ENCODE peak calls at places on chromosomes 16 and 17, in seven cellular contexts. One of them, this sample, is unnamed.

GRCh38 chr17:78672880-78673371 is 95.7 kb upstream of the DNAH17 start:
- DNase-seq in left lung: no peak
- DNase-seq in CD8-positive, alpha-beta memory T cell: no peak
- DNase-seq in A549: no peak
- DNase-seq in HCT116: no peak
- DNase-seq in cardiac muscle cell: no peak
- DNase-seq in body of pancreas: no peak
- DNase-seq in this sample: no peak

GRCh38 chr16:58332997-58333700 is 38.3 kb upstream of the PRSS54 start:
- DNase-seq in A549: no peak
- DNase-seq in body of pancreas: no peak
- DNase-seq in HCT116: no peak
- DNase-seq in CD8-positive, alpha-beta memory T cell: no peak
- DNase-seq in cardiac muscle cell: peak; percentile 51
- DNase-seq in left lung: no peak
- DNase-seq in this sample: no peak

GRCh38 chr17:46876353-46876887 is 25.0 kb downstream of the WNT9B start:
- DNase-seq in body of pancreas: peak; percentile 95
- DNase-seq in CD8-positive, alpha-beta memory T cell: no peak
- DNase-seq in A549: no peak
- DNase-seq in HCT116: peak; percentile 61
- DNase-seq in cardiac muscle cell: no peak
- DNase-seq in left lung: no peak
- DNase-seq in this sample: no peak

GRCh38 chr17:63785556-63785955 is 11.6 kb downstream of the DDX42 start:
- DNase-seq in left lung: no peak
- DNase-seq in cardiac muscle cell: no peak
- DNase-seq in HCT116: no peak
- DNase-seq in A549: no peak
- DNase-seq in body of pancreas: no peak
- DNase-seq in CD8-positive, alpha-beta memory T cell: no peak
- DNase-seq in this sample: no peak

GRCh38 chr17:18246880-18247612 is 11.5 kb downstream of the FLII start:
- DNase-seq in cardiac muscle cell: peak; percentile 66
- DNase-seq in A549: peak; percentile 86
- DNase-seq in CD8-positive, alpha-beta memory T cell: no peak
- DNase-seq in left lung: no peak
- DNase-seq in body of pancreas: peak; percentile 82
- DNase-seq in HCT116: no peak
- DNase-seq in this sample: no peak

GRCh38 chr16:77207029-77207428 is 7.8 kb downstream of the SYCE1L start:
- DNase-seq in left lung: no peak
- DNase-seq in cardiac muscle cell: peak; percentile 44
- DNase-seq in body of pancreas: no peak
- DNase-seq in HCT116: no peak
- DNase-seq in A549: no peak
- DNase-seq in CD8-positive, alpha-beta memory T cell: no peak
- DNase-seq in this sample: no peak

GRCh38 chr16:28108590-28109247 is 45.2 kb upstream of the GSG1L start:
- DNase-seq in CD8-positive, alpha-beta memory T cell: no peak
- DNase-seq in body of pancreas: no peak
- DNase-seq in HCT116: no peak
- DNase-seq in left lung: peak; percentile 43
- DNase-seq in cardiac muscle cell: no peak
- DNase-seq in A549: no peak
- DNase-seq in this sample: no peak

GRCh38 chr17:16027708-16028584 is 28.3 kb downstream of the TTC19 start:
- DNase-seq in A549: peak; percentile 95
- DNase-seq in cardiac muscle cell: no peak
- DNase-seq in HCT116: peak; percentile 85
- DNase-seq in CD8-positive, alpha-beta memory T cell: no peak
- DNase-seq in left lung: no peak
- DNase-seq in body of pancreas: peak; percentile 32
- DNase-seq in this sample: peak; percentile 41

GRCh38 chr17:4598776-4599504 is 14.6 kb downstream of the SMTNL2 start:
- DNase-seq in CD8-positive, alpha-beta memory T cell: no peak
- DNase-seq in A549: no peak
- DNase-seq in body of pancreas: no peak
- DNase-seq in cardiac muscle cell: peak; percentile 41
- DNase-seq in HCT116: no peak
- DNase-seq in left lung: peak; percentile 60
- DNase-seq in this sample: no peak

GRCh38 chr16:13234999-13235398 is 333.6 kb downstream of the SHISA9 start:
- DNase-seq in left lung: no peak
- DNase-seq in A549: no peak
- DNase-seq in CD8-positive, alpha-beta memory T cell: no peak
- DNase-seq in HCT116: no peak
- DNase-seq in body of pancreas: no peak
- DNase-seq in cardiac muscle cell: no peak
- DNase-seq in this sample: no peak

GRCh38 chr17:50961282-50962220 is 95.4 kb upstream of the TOB1 start:
- DNase-seq in cardiac muscle cell: no peak
- DNase-seq in left lung: no peak
- DNase-seq in HCT116: no peak
- DNase-seq in A549: no peak
- DNase-seq in CD8-positive, alpha-beta memory T cell: no peak
- DNase-seq in body of pancreas: no peak
- DNase-seq in this sample: no peak

GRCh38 chr16:84979516-84979915 is 31.8 kb downstream of the ZDHHC7 start:
- DNase-seq in left lung: no peak
- DNase-seq in A549: no peak
- DNase-seq in body of pancreas: no peak
- DNase-seq in HCT116: no peak
- DNase-seq in cardiac muscle cell: no peak
- DNase-seq in CD8-positive, alpha-beta memory T cell: no peak
- DNase-seq in this sample: no peak

GRCh38 chr17:67435122-67435521 is 58.0 kb downstream of the PITPNC1 start:
- DNase-seq in left lung: no peak
- DNase-seq in body of pancreas: no peak
- DNase-seq in HCT116: no peak
- DNase-seq in cardiac muscle cell: no peak
- DNase-seq in A549: no peak
- DNase-seq in CD8-positive, alpha-beta memory T cell: peak; percentile 70
- DNase-seq in this sample: no peak

GRCh38 chr16:76293980-76294690 is 16.9 kb downstream of the CNTNAP4 start:
- DNase-seq in left lung: no peak
- DNase-seq in HCT116: no peak
- DNase-seq in body of pancreas: no peak
- DNase-seq in cardiac muscle cell: no peak
- DNase-seq in A549: no peak
- DNase-seq in CD8-positive, alpha-beta memory T cell: no peak
- DNase-seq in this sample: no peak

GRCh38 chr17:50949128-50950001 is 83.2 kb upstream of the TOB1 start:
- DNase-seq in left lung: peak; percentile 65
- DNase-seq in body of pancreas: no peak
- DNase-seq in A549: no peak
- DNase-seq in HCT116: no peak
- DNase-seq in cardiac muscle cell: no peak
- DNase-seq in CD8-positive, alpha-beta memory T cell: no peak
- DNase-seq in this sample: no peak

GRCh38 chr17:82490512-82491195 is 28.9 kb upstream of the FOXK2 start:
- DNase-seq in cardiac muscle cell: no peak
- DNase-seq in left lung: no peak
- DNase-seq in CD8-positive, alpha-beta memory T cell: no peak
- DNase-seq in HCT116: no peak
- DNase-seq in A549: no peak
- DNase-seq in body of pancreas: no peak
- DNase-seq in this sample: no peak

GRCh38 chr16:4420703-4421102 is 4.3 kb upstream of the CORO7 start:
- DNase-seq in cardiac muscle cell: no peak
- DNase-seq in body of pancreas: no peak
- DNase-seq in CD8-positive, alpha-beta memory T cell: no peak
- DNase-seq in HCT116: no peak
- DNase-seq in left lung: no peak
- DNase-seq in A549: no peak
- DNase-seq in this sample: no peak

GRCh38 chr17:81976332-81977210 is 858 bp upstream of the ASPSCR1 start:
- DNase-seq in A549: no peak
- DNase-seq in body of pancreas: peak; percentile 79
- DNase-seq in left lung: peak; percentile 83
- DNase-seq in cardiac muscle cell: no peak
- DNase-seq in HCT116: no peak
- DNase-seq in CD8-positive, alpha-beta memory T cell: no peak
- DNase-seq in this sample: peak; percentile 26

GRCh38 chr17:78774456-78774855 is 7.6 kb downstream of the CYTH1 start:
- DNase-seq in A549: no peak
- DNase-seq in HCT116: no peak
- DNase-seq in left lung: no peak
- DNase-seq in body of pancreas: no peak
- DNase-seq in CD8-positive, alpha-beta memory T cell: peak; percentile 44
- DNase-seq in cardiac muscle cell: no peak
- DNase-seq in this sample: peak; percentile 36

GRCh38 chr17:55783684-55784245 is 32.9 kb downstream of the PCTP start:
- DNase-seq in CD8-positive, alpha-beta memory T cell: no peak
- DNase-seq in A549: no peak
- DNase-seq in body of pancreas: peak; percentile 36
- DNase-seq in cardiac muscle cell: no peak
- DNase-seq in left lung: peak; percentile 73
- DNase-seq in HCT116: no peak
- DNase-seq in this sample: no peak

GRCh38 chr16:51133691-51134090 is 17.4 kb downstream of the SALL1 start:
- DNase-seq in cardiac muscle cell: no peak
- DNase-seq in CD8-positive, alpha-beta memory T cell: no peak
- DNase-seq in body of pancreas: no peak
- DNase-seq in left lung: no peak
- DNase-seq in HCT116: no peak
- DNase-seq in A549: no peak
- DNase-seq in this sample: no peak
- H3K27ac ChIP-seq in cardiac muscle cell: no peak overlapping the region
- H3K27ac ChIP-seq in CD8-positive, alpha-beta memory T cell: no peak overlapping the region
- H3K27ac ChIP-seq in body of pancreas: no peak overlapping the region
- H3K27ac ChIP-seq in left lung: no peak overlapping the region
- H3K27ac ChIP-seq in HCT116: no peak overlapping the region
- H3K27ac ChIP-seq in A549: no peak overlapping the region
- H3K27ac ChIP-seq in this sample: no peak overlapping the region

GRCh38 chr16:35862242-35862641 is 2402.8 kb downstream of the TP53TG3F start:
- DNase-seq in body of pancreas: no peak
- DNase-seq in CD8-positive, alpha-beta memory T cell: no peak
- DNase-seq in A549: no peak
- DNase-seq in left lung: no peak
- DNase-seq in HCT116: no peak
- DNase-seq in cardiac muscle cell: no peak
- DNase-seq in this sample: no peak
- H3K9me3 ChIP-seq in body of pancreas: no peaks in the 10 kb centered on the region
- H3K9me3 ChIP-seq in CD8-positive, alpha-beta memory T cell: no peaks in the 10 kb centered on the region
- H3K9me3 ChIP-seq in A549: no peaks in the 10 kb centered on the region
- H3K9me3 ChIP-seq in left lung: peaks cover 30% of the 10 kb centered on the region
- H3K9me3 ChIP-seq in HCT116: no peaks in the 10 kb centered on the region
- H3K9me3 ChIP-seq in cardiac muscle cell: peaks cover 2% of the 10 kb centered on the region
- H3K9me3 ChIP-seq in this sample: peaks cover 11% of the 10 kb centered on the region

GRCh38 chr17:7029659-7030058 is 6.2 kb upstream of the SLC16A13 start:
- DNase-seq in A549: no peak
- DNase-seq in CD8-positive, alpha-beta memory T cell: peak; percentile 39
- DNase-seq in body of pancreas: no peak
- DNase-seq in left lung: peak; percentile 34
- DNase-seq in cardiac muscle cell: no peak
- DNase-seq in HCT116: no peak
- DNase-seq in this sample: peak; percentile 83
- H3K27ac ChIP-seq in A549: no peak overlapping the region
- H3K27ac ChIP-seq in CD8-positive, alpha-beta memory T cell: no peak overlapping the region
- H3K27ac ChIP-seq in body of pancreas: no peak overlapping the region
- H3K27ac ChIP-seq in left lung: peak overlapping the region; percentile 56
- H3K27ac ChIP-seq in cardiac muscle cell: no peak overlapping the region
- H3K27ac ChIP-seq in HCT116: no peak overlapping the region
- H3K27ac ChIP-seq in this sample: peak overlapping the region; percentile 38

DNA sequence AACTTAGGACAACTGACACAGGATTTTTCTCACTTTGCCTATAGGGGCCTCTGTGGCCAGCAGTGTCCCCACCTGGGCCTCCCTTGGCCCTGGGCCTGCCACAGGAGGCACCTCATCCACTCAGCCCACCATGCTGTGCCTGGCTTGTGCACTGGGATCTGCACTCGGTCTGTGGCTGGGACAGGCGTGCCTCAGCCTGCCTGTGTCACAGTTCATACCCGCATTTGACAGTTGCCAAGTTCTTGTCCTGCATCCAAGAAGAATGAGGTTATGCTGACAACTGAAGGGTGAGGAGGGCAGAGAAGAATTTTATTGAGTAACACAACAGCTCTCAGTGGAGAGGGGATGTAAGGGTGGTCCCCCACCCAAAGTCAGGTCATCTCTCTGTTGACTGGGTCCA is 36.0 kb downstream of the ZFP90 start:
- DNase-seq in left lung: no peak
- DNase-seq in A549: no peak
- DNase-seq in cardiac muscle cell: no peak
- DNase-seq in body of pancreas: no peak
- DNase-seq in HCT116: no peak
- DNase-seq in CD8-positive, alpha-beta memory T cell: no peak
- DNase-seq in this sample: no peak
- H3K9me3 ChIP-seq in left lung: peaks cover 99% of the 10 kb centered on the region
- H3K9me3 ChIP-seq in A549: peaks cover 84% of the 10 kb centered on the region
- H3K9me3 ChIP-seq in cardiac muscle cell: no peaks in the 10 kb centered on the region
- H3K9me3 ChIP-seq in body of pancreas: peaks cover 33% of the 10 kb centered on the region
- H3K9me3 ChIP-seq in HCT116: peaks cover 14% of the 10 kb centered on the region
- H3K9me3 ChIP-seq in CD8-positive, alpha-beta memory T cell: peaks cover 43% of the 10 kb centered on the region
- H3K9me3 ChIP-seq in this sample: peaks cover 90% of the 10 kb centered on the region

GRCh38 chr17:949623-950338 is 29.8 kb downstream of the NXN start:
- DNase-seq in body of pancreas: no peak
- DNase-seq in cardiac muscle cell: no peak
- DNase-seq in CD8-positive, alpha-beta memory T cell: no peak
- DNase-seq in A549: no peak
- DNase-seq in left lung: no peak
- DNase-seq in HCT116: no peak
- DNase-seq in this sample: no peak

GRCh38 chr17:948284-948852 is 31.2 kb downstream of the NXN start:
- DNase-seq in cardiac muscle cell: no peak
- DNase-seq in HCT116: no peak
- DNase-seq in left lung: no peak
- DNase-seq in A549: no peak
- DNase-seq in CD8-positive, alpha-beta memory T cell: no peak
- DNase-seq in body of pancreas: no peak
- DNase-seq in this sample: no peak

GRCh38 chr17:945672-946071 is 33.9 kb downstream of the NXN start:
- DNase-seq in CD8-positive, alpha-beta memory T cell: no peak
- DNase-seq in cardiac muscle cell: no peak
- DNase-seq in left lung: no peak
- DNase-seq in A549: no peak
- DNase-seq in body of pancreas: no peak
- DNase-seq in HCT116: no peak
- DNase-seq in this sample: no peak

GRCh38 chr17:946510-947236 is 32.9 kb downstream of the NXN start:
- DNase-seq in CD8-positive, alpha-beta memory T cell: no peak
- DNase-seq in cardiac muscle cell: no peak
- DNase-seq in body of pancreas: no peak
- DNase-seq in A549: no peak
- DNase-seq in HCT116: no peak
- DNase-seq in left lung: no peak
- DNase-seq in this sample: no peak

DNA sequence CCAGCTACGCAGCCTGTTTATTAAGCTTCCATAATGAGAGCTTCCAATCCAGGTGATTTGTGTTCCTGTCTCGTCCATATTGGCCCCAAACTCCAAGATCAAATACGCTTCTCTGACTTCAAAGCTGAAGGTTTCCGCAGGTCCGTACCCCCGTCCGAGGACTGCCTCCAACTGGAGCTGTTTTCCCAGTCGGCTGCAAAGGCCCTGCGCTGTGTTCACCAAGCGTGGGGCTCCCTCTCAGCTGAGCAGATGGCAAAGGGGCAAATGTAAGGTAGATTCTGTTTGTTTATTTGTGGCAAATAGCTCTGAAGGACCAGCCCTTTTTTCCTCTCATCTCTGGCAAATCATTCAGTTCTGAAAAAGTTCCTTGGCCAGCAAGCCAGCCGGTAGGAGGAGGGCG is 35.3 kb downstream of the NXN start:
- DNase-seq in left lung: peak; percentile 53
- DNase-seq in cardiac muscle cell: no peak
- DNase-seq in HCT116: no peak
- DNase-seq in body of pancreas: no peak
- DNase-seq in CD8-positive, alpha-beta memory T cell: no peak
- DNase-seq in A549: no peak
- DNase-seq in this sample: no peak
- H3K27ac ChIP-seq in left lung: no peak overlapping the region
- H3K27ac ChIP-seq in cardiac muscle cell: peak overlapping the region; percentile 57
- H3K27ac ChIP-seq in HCT116: no peak overlapping the region
- H3K27ac ChIP-seq in body of pancreas: no peak overlapping the region
- H3K27ac ChIP-seq in CD8-positive, alpha-beta memory T cell: no peak overlapping the region
- H3K27ac ChIP-seq in A549: peak overlapping the region; percentile 42
- H3K27ac ChIP-seq in this sample: no peak overlapping the region